ENCODE peak calls at places on chromosome 9, in seven cellular contexts. L, H, N, X, W, P and Y are unnamed samples.

GRCh38 chr9:106992186-106992585 is 129.2 kb downstream of the ZNF462 start:
- DNase-seq in L (no peak), H (no peak), N (no peak), X (no peak), W (no peak), P (no peak), Y (no peak)

GRCh38 chr9:105065119-105066088 is 137.4 kb upstream of the ABCA1 start:
- DNase-seq in L (no peak), H (no peak), N (no peak), X (no peak), W (no peak), P (no peak), Y (no peak)

GRCh38 chr9:88745281-88746001 is 210.5 kb downstream of the NXNL2 start:
- DNase-seq in L (peak), H (no peak), N (no peak), X (no peak), W (peak), P (no peak), Y (no peak)

GRCh38 chr9:26695010-26695601 is 197.5 kb downstream of the CAAP1 start:
- DNase-seq in L (no peak), H (no peak), N (no peak), X (no peak), W (no peak), P (no peak), Y (no peak)

GRCh38 chr9:135156525-135157510 is 69.3 kb downstream of the OLFM1 start:
- DNase-seq in L (peak), H (peak), N (peak), X (peak), W (peak), P (peak), Y (peak)

GRCh38 chr9:132002827-132003704 is 76.6 kb downstream of the MED27 start:
- DNase-seq in L (no peak), H (no peak), N (no peak), X (no peak), W (no peak), P (no peak), Y (no peak)

GRCh38 chr9:129280236-129281231 is 102.5 kb upstream of the IER5L start:
- DNase-seq in L (no peak), H (no peak), N (no peak), X (no peak), W (no peak), P (peak), Y (no peak)

GRCh38 chr9:134895849-134896833 is 15.5 kb downstream of the FCN2 start:
- DNase-seq in L (peak), H (no peak), N (no peak), X (no peak), W (peak), P (no peak), Y (no peak)

GRCh38 chr9:114829686-114830085 is 23.8 kb upstream of the TNFSF15 start:
- DNase-seq in L (no peak), H (no peak), N (no peak), X (no peak), W (no peak), P (no peak), Y (no peak)

GRCh38 chr9:6413365-6414263 is 615 bp downstream of the UHRF2 start:
- DNase-seq in L (no peak), H (peak), N (peak), X (peak), W (no peak), P (peak), Y (peak)

GRCh38 chr9:14346301-14346721 is 32.4 kb upstream of the NFIB start:
- DNase-seq in L (peak), H (no peak), N (peak), X (no peak), W (no peak), P (no peak), Y (peak)

DNA sequence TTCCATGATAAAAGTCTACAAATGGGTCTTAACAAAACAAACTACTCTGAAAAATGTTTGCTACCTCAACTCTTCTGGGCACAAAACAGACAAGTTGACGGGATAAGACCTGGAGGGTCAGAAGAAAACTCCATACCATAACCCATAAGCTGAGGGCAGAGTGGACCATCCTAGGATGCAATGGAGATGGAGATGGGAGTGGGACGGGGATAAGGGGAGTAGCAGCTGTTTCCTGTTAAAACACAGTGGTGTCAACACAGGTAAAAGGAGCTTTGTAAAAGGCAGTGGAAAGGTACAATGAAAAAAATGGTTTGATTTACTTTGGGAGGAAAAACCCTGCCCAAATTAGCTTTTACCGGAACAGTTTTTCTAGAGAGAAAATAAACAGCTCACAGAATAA is 41.6 kb downstream of the CEMIP2 start:
- DNase-seq in L (no peak), H (no peak), N (no peak), X (no peak), W (no peak), P (no peak), Y (no peak)
- H3K4ac ChIP-seq in L (no peak), H (no peak), N (no peak), X (no peak), W (peak), P (no peak), Y (no peak)

GRCh38 chr9:98226968-98227367 is 28.5 kb downstream of the TBC1D2 start:
- DNase-seq in L (peak), H (no peak), N (no peak), X (no peak), W (no peak), P (no peak), Y (no peak)
- H3K4ac ChIP-seq in L (peak), H (no peak), N (no peak), X (no peak), W (peak), P (no peak), Y (no peak)

DNA sequence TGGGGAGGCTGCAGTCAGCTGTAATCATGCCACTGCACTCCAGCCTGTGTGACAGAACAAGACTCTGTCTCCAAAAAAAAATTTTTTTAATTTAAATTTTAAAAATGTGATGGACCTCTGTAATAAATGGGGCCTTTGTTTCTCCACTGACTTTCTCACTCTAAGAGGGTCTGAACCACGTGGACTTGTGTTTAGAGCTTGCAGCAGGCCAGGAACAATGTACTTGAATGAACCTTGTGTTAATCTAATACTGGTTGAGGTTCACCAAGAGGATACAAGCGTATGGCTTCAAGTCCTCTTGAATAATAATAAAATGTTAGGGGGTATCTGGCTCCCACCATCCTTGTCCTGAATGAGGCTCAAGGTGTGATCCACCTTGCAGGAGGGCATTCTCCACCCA is 14.4 kb upstream of the SLC2A8 start:
- DNase-seq in L (no peak), H (no peak), N (no peak), X (no peak), W (no peak), P (no peak), Y (no peak)
- H3K4ac ChIP-seq in L (no peak), H (no peak), N (no peak), X (no peak), W (no peak), P (no peak), Y (no peak)

DNA sequence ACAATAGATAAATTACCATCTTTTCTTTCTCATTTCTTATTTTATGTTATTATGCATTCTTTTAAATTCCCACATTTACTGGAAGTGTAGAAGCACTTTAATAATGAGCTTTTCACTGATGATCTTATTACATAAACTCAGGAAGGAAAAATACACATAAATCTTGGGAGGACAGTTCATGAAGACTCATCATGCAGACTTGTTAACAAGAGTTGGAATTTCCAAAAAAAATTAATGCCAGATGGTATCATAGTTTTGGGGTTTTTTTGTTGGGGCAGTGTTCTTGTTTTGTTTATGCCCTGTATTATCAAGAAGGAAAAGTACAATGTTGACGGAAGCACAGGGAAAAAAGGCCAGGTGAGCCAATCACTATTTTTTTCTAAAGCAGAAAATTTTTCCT is 35.1 kb downstream of the CEMIP2 start:
- DNase-seq in L (no peak), H (no peak), N (no peak), X (no peak), W (peak), P (no peak), Y (no peak)
- H3K4ac ChIP-seq in L (no peak), H (no peak), N (no peak), X (no peak), W (no peak), P (no peak), Y (no peak)

GRCh38 chr9:125106285-125106893 is 36.9 kb downstream of the SCAI start:
- DNase-seq in L (no peak), H (no peak), N (no peak), X (no peak), W (peak), P (no peak), Y (no peak)

GRCh38 chr9:125103021-125103420 is 40.3 kb downstream of the SCAI start:
- DNase-seq in L (no peak), H (no peak), N (no peak), X (no peak), W (no peak), P (no peak), Y (no peak)

GRCh38 chr9:125099816-125100215 is 43.5 kb downstream of the SCAI start:
- DNase-seq in L (no peak), H (no peak), N (no peak), X (no peak), W (no peak), P (no peak), Y (no peak)

GRCh38 chr9:125100822-125101221 is 42.5 kb downstream of the SCAI start:
- DNase-seq in L (no peak), H (no peak), N (no peak), X (no peak), W (no peak), P (no peak), Y (no peak)

GRCh38 chr9:125103770-125104169 is 39.6 kb downstream of the SCAI start:
- DNase-seq in L (no peak), H (no peak), N (no peak), X (no peak), W (no peak), P (no peak), Y (no peak)
- H3K4ac ChIP-seq in L (no peak), H (no peak), N (no peak), X (no peak), W (no peak), P (no peak), Y (no peak)

DNA sequence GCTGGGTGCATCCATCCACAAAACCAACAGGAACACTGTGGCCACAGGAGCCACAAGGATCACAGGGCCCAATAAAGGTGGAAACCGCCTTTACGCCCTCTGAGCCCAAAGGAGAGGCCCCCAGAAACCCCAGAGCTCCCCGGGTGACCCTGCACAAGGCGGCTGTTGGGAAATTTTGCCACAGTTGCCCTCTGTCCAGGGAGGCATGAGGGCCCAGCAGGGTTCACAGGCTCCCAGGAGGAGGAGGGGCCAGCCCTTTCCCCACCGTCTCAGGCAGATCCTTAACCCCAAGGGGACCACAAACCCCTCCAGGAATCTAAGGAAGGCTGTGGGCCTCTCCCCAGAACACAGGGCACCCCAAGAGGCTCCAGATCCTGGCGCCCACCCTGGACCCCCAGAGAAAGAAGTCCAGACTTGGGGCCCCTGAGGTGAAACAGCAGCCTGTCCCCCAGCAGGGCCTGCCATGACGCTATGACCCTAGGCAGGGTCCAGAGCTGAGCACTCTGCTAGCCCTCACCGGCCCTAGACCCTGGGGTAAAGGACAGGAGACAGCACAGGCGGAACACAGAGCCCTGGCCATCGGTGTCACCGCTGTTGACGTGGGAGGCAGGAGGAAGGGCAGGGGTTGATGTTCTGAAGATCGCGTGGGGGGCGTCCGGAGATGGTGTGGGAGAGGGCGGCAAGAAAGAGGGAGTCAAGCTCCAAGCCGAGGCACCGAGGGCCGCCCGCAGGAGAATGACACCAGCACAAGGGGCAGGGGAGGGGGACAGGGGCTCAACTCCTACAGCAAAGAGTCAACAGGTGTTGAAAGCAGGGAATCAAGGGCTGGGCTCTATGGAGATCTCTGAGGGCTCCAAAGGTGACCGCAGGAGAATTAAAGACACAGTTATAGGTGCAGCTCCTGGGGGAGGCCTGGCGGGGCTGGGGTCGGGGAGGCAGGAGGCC is 97.5 kb downstream of the VAV2 start:
- DNase-seq in L (no peak), H (no peak), N (no peak), X (no peak), W (no peak), P (peak), Y (no peak)
- H3K4ac ChIP-seq in L (no peak), H (peak), N (no peak), X (peak), W (no peak), P (peak), Y (no peak)